ENCODE peak calls at places on chromosomes 3 and 15, in eight cellular contexts. E is Calu3; F is naive thymus-derived CD4-positive, alpha-beta T cell; W is fibroblast of lung; G is NCI-H748 treated with DMSO at 0.1 percent for 48 hours; J is Ammon's horn; N is HCEC 1CT; P is NCI-H524. O is an unnamed sample.

GRCh38 chr3:5389057-5389456 is 201.6 kb downstream of the EDEM1 start:
- DNase-seq in F (no peak), J (no peak), N (no peak), W (peak; percentile 0), E (peak; percentile 78), P (no peak), G (no peak), O (no peak)

GRCh38 chr15:72970965-72971746 is 81.1 kb upstream of the NEO1 start:
- DNase-seq in G (no peak), N (peak; percentile 30), F (no peak), W (peak; percentile 30), J (no peak), E (no peak), P (no peak), O (no peak)

GRCh38 chr3:72044231-72044935 is 259.4 kb upstream of the PROK2 start:
- DNase-seq in J (no peak), W (peak; percentile 40), N (no peak), F (no peak), G (no peak), E (no peak), P (no peak), O (no peak)

GRCh38 chr15:61479601-61480000 is 250.5 kb upstream of the RORA start:
- DNase-seq in W (peak; percentile 16), P (no peak), F (no peak), N (no peak), E (no peak), J (no peak), G (no peak), O (no peak)

GRCh38 chr3:160150525-160150924 is 74.7 kb upstream of the C3orf80 start:
- DNase-seq in W (peak; percentile 86), P (no peak), F (no peak), J (no peak), E (no peak), N (peak; percentile 44), G (no peak), O (peak; percentile 80)

GRCh38 chr3:12926660-12927059 is 85.3 kb upstream of the RPL32 start:
- DNase-seq in J (no peak), G (no peak), P (no peak), W (no peak), F (no peak), N (no peak), E (no peak), O (no peak)

GRCh38 chr15:68693071-68693470 is 114.3 kb downstream of the CORO2B start:
- DNase-seq in E (no peak), J (no peak), G (no peak), W (peak; percentile 39), N (peak; percentile 18), F (peak; percentile 29), P (no peak), O (no peak)

GRCh38 chr3:194089357-194090177 is 46.4 kb upstream of the HES1 start:
- DNase-seq in E (peak; percentile 96), W (peak; percentile 100), F (no peak), P (no peak), J (peak; percentile 59), N (peak; percentile 99), G (no peak), O (peak; percentile 100)

GRCh38 chr3:32374788-32375595 is 16.7 kb upstream of the CMTM7 start:
- DNase-seq in W (peak; percentile 61), F (peak; percentile 77), J (peak; percentile 73), E (peak; percentile 75), N (peak; percentile 56), P (peak; percentile 56), G (peak; percentile 41), O (peak; percentile 21)

GRCh38 chr3:120093119-120093922 is 926 bp downstream of the GSK3B start:
- DNase-seq in N (peak; percentile 89), P (peak; percentile 79), F (peak; percentile 20), J (peak; percentile 39), E (peak; percentile 16), G (peak; percentile 4), W (peak; percentile 89), O (no peak)

GRCh38 chr15:27408428-27408827 is 437.4 kb downstream of the GABRG3 start:
- DNase-seq in E (no peak), P (no peak), N (no peak), F (no peak), G (no peak), J (no peak), W (no peak), O (no peak)

GRCh38 chr3:194312743-194313281 is 38.3 kb downstream of the CPN2 start:
- DNase-seq in P (no peak), E (no peak), W (peak; percentile 85), G (no peak), N (no peak), F (no peak), J (no peak), O (peak; percentile 89)

GRCh38 chr3:173761161-173761560 is 363.6 kb downstream of the NLGN1 start:
- DNase-seq in G (no peak), J (no peak), N (no peak), E (no peak), F (no peak), W (no peak), P (peak; percentile 30), O (no peak)

GRCh38 chr3:197256836-197257444 is 41.5 kb downstream of the DLG1 start:
- DNase-seq in J (peak; percentile 59), P (peak; percentile 17), G (peak; percentile 16), W (peak; percentile 49), N (peak; percentile 34), E (peak; percentile 27), F (peak; percentile 51), O (no peak)

GRCh38 chr3:67635806-67636205 is 18.6 kb downstream of the SUCLG2 start:
- DNase-seq in W (peak; percentile 49), P (no peak), N (peak; percentile 53), J (no peak), F (no peak), G (no peak), E (no peak), O (no peak)

GRCh38 chr3:169891886-169892285 is 19.5 kb upstream of the SAMD7 start:
- DNase-seq in E (no peak), W (no peak), G (no peak), N (no peak), F (no peak), P (no peak), J (no peak), O (no peak)

GRCh38 chr3:15121936-15122335 is 23.0 kb upstream of the RBSN start:
- DNase-seq in J (no peak), G (no peak), E (no peak), F (no peak), P (no peak), N (no peak), W (no peak), O (no peak)

GRCh38 chr3:67526246-67526645 is 128.2 kb downstream of the SUCLG2 start:
- DNase-seq in P (peak; percentile 27), G (no peak), F (no peak), W (peak; percentile 98), E (no peak), N (peak; percentile 89), J (no peak), O (peak; percentile 8)

GRCh38 chr3:24505678-24506560 is 11.3 kb upstream of the THRB start:
- DNase-seq in J (no peak), F (no peak), P (no peak), N (peak; percentile 70), G (no peak), E (no peak), W (no peak), O (no peak)

GRCh38 chr3:14451844-14452533 is 49.6 kb downstream of the SLC6A6 start:
- DNase-seq in P (no peak), W (peak; percentile 89), F (no peak), N (peak; percentile 85), E (no peak), J (peak; percentile 47), G (no peak), O (no peak)

GRCh38 chr3:44342191-44342790 is 3.7 kb downstream of the TCAIM start:
- DNase-seq in P (no peak), G (no peak), N (peak; percentile 77), W (peak; percentile 81), J (peak; percentile 14), E (no peak), F (no peak), O (peak; percentile 31)

GRCh38 chr3:157226173-157226847 is 66.4 kb upstream of the CCNL1 start:
- DNase-seq in E (no peak), J (no peak), W (peak; percentile 13), G (no peak), P (no peak), N (peak; percentile 70), F (no peak), O (no peak)

GRCh38 chr15:39247574-39247973 is 333.3 kb upstream of the THBS1 start:
- DNase-seq in P (no peak), W (peak; percentile 68), N (peak; percentile 25), G (no peak), F (no peak), E (no peak), J (no peak), O (no peak)

GRCh38 chr3:124860599-124860998 is 26.6 kb downstream of the ITGB5 start:
- DNase-seq in F (no peak), N (peak; percentile 96), E (peak; percentile 77), G (no peak), W (peak; percentile 99), J (no peak), P (no peak), O (peak; percentile 98)

GRCh38 chr3:180804871-180805430 is 107.5 kb upstream of the FXR1 start:
- DNase-seq in F (no peak), N (peak; percentile 52), W (peak; percentile 67), G (no peak), J (peak; percentile 79), P (no peak), E (no peak), O (no peak)

GRCh38 chr3:10173926-10174435 is 9.3 kb downstream of the IRAK2 start:
- DNase-seq in P (no peak), F (no peak), J (peak; percentile 81), W (peak; percentile 99), E (peak; percentile 58), N (peak; percentile 97), G (no peak), O (peak; percentile 97)

GRCh38 chr3:195573611-195574496 is 9.9 kb downstream of the APOD start:
- DNase-seq in W (no peak), N (no peak), P (no peak), E (no peak), J (no peak), F (no peak), G (no peak), O (no peak)

GRCh38 chr15:68223171-68223570 is 6.4 kb downstream of the CLN6 start:
- DNase-seq in J (no peak), F (no peak), W (no peak), P (no peak), G (no peak), E (no peak), N (no peak), O (no peak)

GRCh38 chr15:93288718-93289117 is 199.7 kb upstream of the RGMA start:
- DNase-seq in W (no peak), J (peak; percentile 49), F (no peak), P (no peak), N (no peak), E (no peak), G (no peak), O (no peak)

GRCh38 chr15:76127169-76127568 is 67.4 kb downstream of the TMEM266 start:
- DNase-seq in F (no peak), P (no peak), N (no peak), W (no peak), J (no peak), E (no peak), G (no peak), O (no peak)

GRCh38 chr3:195768414-195768813 is 43.3 kb downstream of the MUC4 start:
- DNase-seq in J (no peak), P (no peak), W (no peak), F (no peak), E (no peak), N (no peak), G (no peak), O (no peak)

GRCh38 chr3:62073038-62073437 is 300.3 kb downstream of the FEZF2 start:
- DNase-seq in N (no peak), W (no peak), P (no peak), J (no peak), F (no peak), E (no peak), G (no peak), O (no peak)

GRCh38 chr3:30496496-30496966 is 109.9 kb upstream of the TGFBR2 start:
- DNase-seq in J (no peak), E (no peak), F (peak; percentile 8), P (no peak), N (peak; percentile 85), W (peak; percentile 94), G (no peak), O (no peak)